ENCODE peak calls at places on chromosomes 1 and 21, in ten cellular contexts. A is endothelial cell of umbilical vein, M is neural progenitor cell, N is H9, L is IMR-90, C is H1, F is PC-3, K is DND-41, Y is HepG2, D is kidney. Z is an unnamed sample.
A peak's percentile ranks its signal among the peaks of the same experiment; 100 is the strongest.

GRCh38 chr1:20164694-20165202 is 21.1 kb upstream of the UBXN10 start:
- DNase-seq in M (no peak), F (no peak), K (no peak), Y (no peak), L (peak; percentile 10), C (no peak), N (no peak), D (peak; percentile 65), A (no peak), Z (no peak)

GRCh38 chr1:36638268-36638667 is 155.6 kb upstream of the CSF3R start:
- DNase-seq in F (no peak), M (no peak), D (no peak), K (no peak), A (no peak), Y (no peak), N (no peak), L (peak; percentile 55), C (no peak), Z (no peak)

GRCh38 chr1:27959792-27960603 is at the start of gene XKR8:
- DNase-seq in C (peak; percentile 92), N (peak; percentile 90), L (peak; percentile 57), Y (peak; percentile 23), K (peak; percentile 90), A (peak; percentile 74), F (peak; percentile 79), M (peak; percentile 94), D (peak; percentile 94), Z (peak; percentile 87)

GRCh38 chr1:233480198-233480597 is 133.7 kb upstream of the KCNK1 start:
- DNase-seq in K (no peak), L (no peak), M (no peak), Y (no peak), C (no peak), N (no peak), F (peak; percentile 23), D (no peak), A (no peak), Z (no peak)

GRCh38 chr1:165815725-165816124 is 11.7 kb upstream of the UCK2 start:
- DNase-seq in D (no peak), K (no peak), A (peak; percentile 6), F (peak; percentile 25), C (no peak), N (no peak), M (no peak), Y (no peak), L (peak; percentile 65), Z (no peak)

GRCh38 chr1:167718926-167719691 is 2.7 kb upstream of the MPZL1 start:
- DNase-seq in N (no peak), A (no peak), Y (no peak), L (no peak), K (no peak), C (no peak), F (no peak), D (no peak), M (peak; percentile 19), Z (no peak)

GRCh38 chr1:63501256-63501655 is 21.8 kb downstream of the ITGB3BP start:
- DNase-seq in K (no peak), F (no peak), L (no peak), Y (no peak), D (no peak), M (no peak), C (no peak), A (no peak), N (no peak), Z (no peak)

GRCh38 chr21:41835711-41836154 is 43.4 kb downstream of the PRDM15 start:
- DNase-seq in M (no peak), K (no peak), C (no peak), F (no peak), D (no peak), L (no peak), Y (no peak), A (no peak), N (no peak), Z (no peak)

GRCh38 chr1:186572509-186572908 is 107.7 kb downstream of the PTGS2 start:
- DNase-seq in F (no peak), Y (no peak), C (no peak), K (no peak), D (no peak), L (no peak), N (no peak), M (no peak), A (no peak), Z (no peak)

GRCh38 chr1:186577201-186577600 is 103.0 kb downstream of the PTGS2 start:
- DNase-seq in F (peak; percentile 55), A (no peak), C (no peak), K (no peak), Y (no peak), L (no peak), M (no peak), N (no peak), D (no peak), Z (no peak)

GRCh38 chr1:186574951-186575747 is 105.1 kb downstream of the PTGS2 start:
- DNase-seq in D (no peak), A (peak; percentile 79), K (no peak), L (no peak), Y (no peak), M (no peak), N (no peak), C (no peak), F (peak; percentile 16), Z (no peak)

GRCh38 chr1:186568221-186568620 is 107.3 kb upstream of the PDC start:
- DNase-seq in Y (no peak), N (no peak), K (no peak), A (no peak), M (no peak), D (no peak), C (no peak), L (no peak), F (peak; percentile 30), Z (no peak)

DNA sequence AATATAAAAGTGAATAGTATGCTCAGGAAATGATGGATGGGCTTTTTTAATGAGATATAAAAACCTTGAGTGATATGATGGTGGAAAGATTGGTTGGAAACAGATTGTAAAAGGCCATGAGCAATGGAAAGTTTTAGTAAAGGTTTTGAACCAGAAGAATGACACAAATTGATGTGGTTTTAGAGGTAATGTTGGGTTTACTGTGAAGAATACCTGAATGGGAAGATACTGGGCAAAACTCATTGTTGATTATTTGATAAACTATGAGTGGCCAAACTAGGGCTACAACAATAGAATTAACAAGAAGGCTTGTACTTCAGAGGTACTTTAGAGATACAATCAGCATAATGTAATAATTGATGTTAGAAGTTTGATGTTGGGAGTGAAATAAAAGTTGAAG is 108.5 kb downstream of the PTGS2 start:
- DNase-seq in C (no peak), F (no peak), D (no peak), Y (no peak), N (no peak), A (no peak), M (no peak), L (no peak), K (no peak), Z (no peak)
- H3K4me1 ChIP-seq in C (no peaks in the 10 kb centered on the region), F (peaks cover 22% of the 10 kb centered on the region), D (no peaks in the 10 kb centered on the region), Y (no peaks in the 10 kb centered on the region), N (no peaks in the 10 kb centered on the region), A (peaks cover 21% of the 10 kb centered on the region), M (no peaks in the 10 kb centered on the region), L (no peaks in the 10 kb centered on the region), K (no peaks in the 10 kb centered on the region), Z (no peaks in the 10 kb centered on the region)

DNA sequence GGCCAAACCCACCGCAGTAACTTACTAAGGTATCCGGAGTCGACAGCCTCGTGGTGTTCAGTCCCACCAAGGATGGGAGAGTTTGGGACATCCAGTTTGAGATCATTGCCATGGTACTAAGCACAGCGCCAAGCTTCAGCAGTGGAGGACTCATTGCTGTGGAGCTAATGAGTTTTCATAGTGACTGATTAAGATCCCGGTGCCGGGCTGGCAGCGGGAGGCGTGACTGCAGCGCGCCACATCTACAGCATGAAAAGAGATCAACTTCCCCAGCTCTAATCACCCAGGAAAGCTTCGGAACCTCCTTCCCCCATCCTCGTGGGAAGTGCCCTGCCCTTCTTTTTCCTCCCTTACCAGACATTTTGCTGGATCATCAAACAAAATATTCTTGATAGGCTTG is 149.9 kb downstream of the OLFM3 start:
- DNase-seq in L (no peak), A (no peak), D (no peak), M (peak; percentile 74), N (peak; percentile 48), K (no peak), C (peak; percentile 51), Y (no peak), F (no peak), Z (no peak)
- TF ChIP-seq CTCF in L (no peak), A (no peak), D (no peak), M (peak; percentile 19), N (peak; percentile 9), K (no peak), C (no peak), Y (no peak), F (no peak), Z (no peak)

GRCh38 chr21:31266241-31266640 is 77.8 kb downstream of the TIAM1 start:
- DNase-seq in C (no peak), M (no peak), Y (no peak), D (no peak), K (no peak), L (no peak), N (no peak), A (no peak), F (no peak), Z (no peak)

GRCh38 chr21:31265293-31265692 is 78.8 kb downstream of the TIAM1 start:
- DNase-seq in A (no peak), N (no peak), C (no peak), Y (no peak), L (no peak), F (no peak), M (no peak), K (no peak), D (no peak), Z (no peak)

GRCh38 chr21:31267644-31268043 is 76.4 kb downstream of the TIAM1 start:
- DNase-seq in C (no peak), A (no peak), L (no peak), Y (no peak), M (no peak), F (no peak), D (no peak), K (no peak), N (no peak), Z (no peak)

GRCh38 chr21:31264574-31264973 is 79.5 kb downstream of the TIAM1 start:
- DNase-seq in C (no peak), D (no peak), Y (no peak), L (no peak), A (no peak), M (no peak), K (no peak), F (no peak), N (no peak), Z (no peak)

GRCh38 chr21:31268090-31268489 is 76.0 kb downstream of the TIAM1 start:
- DNase-seq in K (no peak), Y (no peak), D (no peak), A (no peak), M (no peak), C (no peak), F (no peak), L (no peak), N (no peak), Z (no peak)
- H3K9ac ChIP-seq in K (no peak overlapping the region), Y (no peak overlapping the region), D (no peak overlapping the region), A (no peak overlapping the region), M (no peak overlapping the region), C (no peak overlapping the region), F (no peak overlapping the region), L (no peak overlapping the region), N (no peak overlapping the region), Z (no peak overlapping the region)

GRCh38 chr1:225765982-225766674 is 11.5 kb upstream of the SRP9 start:
- DNase-seq in M (no peak), Y (peak; percentile 58), A (no peak), L (no peak), F (no peak), D (no peak), C (no peak), K (no peak), N (no peak), Z (peak; percentile 4)

GRCh38 chr1:225762002-225762441 is 15.6 kb upstream of the SRP9 start:
- DNase-seq in N (no peak), L (peak; percentile 36), Y (no peak), F (no peak), C (no peak), A (no peak), D (no peak), M (no peak), K (no peak), Z (no peak)

GRCh38 chr1:225762444-225762843 is 15.2 kb upstream of the SRP9 start:
- DNase-seq in Y (peak; percentile 76), L (peak; percentile 69), C (no peak), F (no peak), K (no peak), A (no peak), M (no peak), N (no peak), D (no peak), Z (no peak)

GRCh38 chr1:225766967-225767413 is 10.6 kb upstream of the SRP9 start:
- DNase-seq in F (peak; percentile 53), M (no peak), A (peak; percentile 84), Y (peak; percentile 56), L (peak; percentile 90), D (no peak), K (no peak), C (no peak), N (no peak), Z (peak; percentile 40)

DNA sequence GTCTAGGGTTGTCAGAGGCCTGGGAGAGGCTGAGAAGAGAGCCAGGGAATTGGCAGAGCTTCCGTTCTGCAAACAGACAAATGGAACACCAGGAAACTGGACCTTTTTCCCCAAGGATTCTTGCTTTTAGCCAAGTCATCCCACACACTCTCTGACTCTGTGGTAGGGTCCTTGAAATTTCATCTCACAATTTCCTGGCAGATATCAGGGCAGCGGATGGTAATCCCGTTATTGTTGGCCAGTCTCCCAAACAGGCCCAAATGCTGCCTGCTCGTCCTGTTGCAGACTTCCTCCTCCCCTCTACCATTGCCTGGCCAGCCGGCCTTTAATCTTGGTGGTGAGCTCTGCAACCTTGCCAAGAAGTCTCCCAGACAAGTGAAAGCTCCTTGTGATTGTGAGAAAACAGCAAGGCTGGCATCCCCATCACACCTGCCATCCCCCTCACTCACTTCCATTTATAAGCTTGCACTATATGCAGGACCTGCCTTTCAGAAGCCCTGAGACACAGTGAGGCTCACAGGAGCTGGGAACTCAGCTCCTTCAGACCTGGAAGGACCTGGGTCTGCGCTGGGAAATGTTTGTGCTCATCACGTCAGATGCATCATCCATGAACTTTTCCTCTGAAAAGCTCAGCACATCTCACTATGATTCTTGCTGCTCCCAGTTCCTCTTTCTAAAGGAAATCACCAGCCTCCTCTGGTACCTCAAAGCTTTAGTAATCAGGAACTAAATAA is 13.6 kb upstream of the SRP9 start:
- DNase-seq in C (no peak), L (peak; percentile 54), M (no peak), F (no peak), K (no peak), D (no peak), A (peak; percentile 88), N (no peak), Y (no peak), Z (peak; percentile 15)
- H3K4me1 ChIP-seq in C (no peaks in the 10 kb centered on the region), L (peaks cover 35% of the 10 kb centered on the region), M (peaks cover 28% of the 10 kb centered on the region), F (peaks cover 24% of the 10 kb centered on the region), K (peaks cover 4% of the 10 kb centered on the region), D (peaks cover 14% of the 10 kb centered on the region), A (peaks cover 43% of the 10 kb centered on the region), N (peaks cover 12% of the 10 kb centered on the region), Y (peaks cover 69% of the 10 kb centered on the region), Z (no peaks in the 10 kb centered on the region)

Z was measured in colonic mucosa.